ENCODE peak calls at places on chromosomes 11 and 22, in eight cellular contexts. O is mucosa of descending colon, Z is cardiac fibroblast, I is astrocyte of the cerebellum, U is colonic mucosa, W is RWPE1, E is choroid plexus epithelial cell, G is fibroblast of villous mesenchyme. F is an unnamed sample.
A peak's percentile ranks its signal among the peaks of the same experiment; 100 is the strongest.

GRCh38 chr11:99522467-99523173 is 501.9 kb downstream of the CNTN5 start:
- DNase-seq in O (no peak), Z (peak; percentile 50), I (no peak), U (no peak), W (no peak), E (peak; percentile 45), G (peak; percentile 10), F (no peak)

GRCh38 chr22:27460596-27461347 is 340.8 kb downstream of the MN1 start:
- DNase-seq in O (no peak), Z (peak; percentile 56), I (no peak), U (no peak), W (no peak), E (no peak), G (no peak), F (no peak)

GRCh38 chr22:31046591-31047226 is 34.4 kb upstream of the SMTN start:
- DNase-seq in O (no peak), Z (peak; percentile 70), I (no peak), U (no peak), W (no peak), E (peak; percentile 86), G (peak; percentile 84), F (no peak)

GRCh38 chr11:64971421-64972233 is at the start of gene MAJIN:
- DNase-seq in O (peak; percentile 89), Z (peak; percentile 85), I (peak; percentile 6), U (peak; percentile 92), W (peak; percentile 60), E (peak; percentile 82), G (peak; percentile 80), F (peak; percentile 82)

GRCh38 chr22:24588370-24588755 is 4.5 kb downstream of the LRRC75B start:
- DNase-seq in O (no peak), Z (no peak), I (no peak), U (no peak), W (no peak), E (no peak), G (no peak), F (no peak)

GRCh38 chr11:2927851-2928604 is 1.2 kb downstream of the PHLDA2 start:
- DNase-seq in O (peak; percentile 73), Z (peak; percentile 55), I (no peak), U (peak; percentile 70), W (no peak), E (peak; percentile 56), G (peak; percentile 48), F (no peak)

GRCh38 chr11:61082931-61083531 is 19.3 kb upstream of the CD5 start:
- DNase-seq in O (no peak), Z (no peak), I (no peak), U (no peak), W (no peak), E (no peak), G (no peak), F (no peak)

GRCh38 chr11:107702723-107703122 is 9.1 kb downstream of the SLN start:
- DNase-seq in O (no peak), Z (peak; percentile 16), I (no peak), U (no peak), W (no peak), E (peak; percentile 31), G (peak; percentile 80), F (no peak)

GRCh38 chr11:128835741-128836410 is 31.2 kb downstream of the KCNJ1 start:
- DNase-seq in O (no peak), Z (peak; percentile 14), I (no peak), U (no peak), W (no peak), E (peak; percentile 33), G (no peak), F (no peak)

GRCh38 chr22:48496226-48496845 is 1331.3 kb downstream of the BRD1 start:
- DNase-seq in O (peak; percentile 19), Z (no peak), I (no peak), U (no peak), W (no peak), E (no peak), G (no peak), F (peak; percentile 41)

DNA sequence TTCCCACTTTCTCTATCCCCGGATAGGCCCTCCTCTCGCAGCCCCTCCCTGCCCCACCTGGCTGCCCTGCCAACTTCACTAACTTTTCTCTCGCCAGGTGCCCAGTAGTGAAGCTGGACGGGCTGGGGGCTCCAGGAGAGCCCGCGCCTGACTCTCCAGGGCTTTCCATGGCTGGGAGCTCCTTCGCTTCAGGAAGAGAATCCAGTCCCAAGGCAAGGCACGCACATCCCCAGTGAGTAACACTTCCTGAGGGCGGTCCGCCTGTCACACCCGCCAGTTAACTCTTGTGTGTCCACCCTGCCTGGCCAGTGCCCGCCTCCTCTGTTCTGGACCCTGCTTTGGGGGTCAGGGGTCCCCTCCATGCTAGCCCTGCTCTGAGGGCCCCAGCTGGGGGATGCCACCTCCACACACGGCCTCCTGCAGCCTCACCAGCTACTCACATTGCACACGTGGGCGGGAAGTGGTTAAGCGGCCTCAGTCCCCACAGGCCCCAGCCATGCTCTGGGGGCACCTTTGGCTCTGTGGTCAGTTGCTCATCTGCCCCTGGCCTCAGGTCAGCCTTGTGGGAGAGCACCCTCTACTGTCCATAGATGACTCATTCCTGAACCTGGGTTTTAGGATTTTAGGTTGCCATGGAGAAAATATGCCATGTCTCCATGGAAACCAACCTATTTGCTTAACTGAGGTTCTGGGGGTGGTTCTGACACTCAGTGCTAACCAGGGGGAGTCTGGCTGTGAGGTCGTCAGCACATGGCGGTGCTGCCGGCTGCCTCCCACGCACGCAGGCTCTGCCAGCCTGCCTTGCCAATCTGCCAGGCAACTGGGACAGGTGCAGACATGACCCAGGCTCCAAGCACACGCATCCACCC is at the start of gene RIN1:
- DNase-seq in O (peak; percentile 82), Z (peak; percentile 99), I (peak; percentile 94), U (peak; percentile 81), W (peak; percentile 97), E (peak; percentile 100), G (peak; percentile 97), F (peak; percentile 86)
- TF ChIP-seq CTCF in O (no peak), Z (no peak), I (peak; percentile 29), U (no peak), W (peak; percentile 50), E (peak; percentile 38), G (peak; percentile 56), F (peak; percentile 41)

GRCh38 chr11:67644042-67644441 is 4.5 kb upstream of the TBX10 start:
- DNase-seq in O (no peak), Z (no peak), I (no peak), U (no peak), W (peak; percentile 34), E (peak; percentile 24), G (no peak), F (no peak)
- TF ChIP-seq CTCF in O (no peak), Z (peak; percentile 49), I (peak; percentile 23), U (no peak), W (peak; percentile 11), E (peak; percentile 45), G (peak; percentile 25), F (no peak)

GRCh38 chr11:57001674-57002401 is 13.1 kb downstream of the OR5AK2 start:
- DNase-seq in O (no peak), Z (peak; percentile 58), I (no peak), U (no peak), W (no peak), E (peak; percentile 12), G (peak; percentile 6), F (no peak)
- TF ChIP-seq CTCF in O (no peak), Z (peak; percentile 60), I (peak; percentile 29), U (no peak), W (peak; percentile 10), E (peak; percentile 41), G (peak; percentile 42), F (peak; percentile 19)

DNA sequence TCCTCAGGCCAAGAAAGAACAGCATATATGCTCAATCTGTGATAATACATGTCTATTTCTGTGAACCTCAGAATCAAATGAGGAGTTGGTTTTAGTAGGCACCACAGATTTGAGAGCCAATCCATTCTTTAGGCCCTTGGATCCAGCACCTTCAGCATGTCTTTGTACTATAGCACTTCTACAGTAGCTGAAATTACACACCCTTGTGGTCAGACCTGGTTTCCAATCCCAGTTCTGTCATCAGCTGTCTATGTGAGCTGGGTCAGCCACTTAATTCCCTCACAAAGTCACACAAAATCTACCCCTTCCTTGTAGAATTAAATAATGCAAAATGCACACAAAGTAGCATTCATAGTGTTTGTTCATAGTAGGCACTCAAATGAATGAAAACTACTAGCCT is 381.3 kb upstream of the LARGE1 start:
- DNase-seq in O (no peak), Z (no peak), I (no peak), U (no peak), W (no peak), E (no peak), G (no peak), F (no peak)
- TF ChIP-seq CTCF in O (no peak), Z (no peak), I (no peak), U (no peak), W (no peak), E (no peak), G (no peak), F (no peak)

DNA sequence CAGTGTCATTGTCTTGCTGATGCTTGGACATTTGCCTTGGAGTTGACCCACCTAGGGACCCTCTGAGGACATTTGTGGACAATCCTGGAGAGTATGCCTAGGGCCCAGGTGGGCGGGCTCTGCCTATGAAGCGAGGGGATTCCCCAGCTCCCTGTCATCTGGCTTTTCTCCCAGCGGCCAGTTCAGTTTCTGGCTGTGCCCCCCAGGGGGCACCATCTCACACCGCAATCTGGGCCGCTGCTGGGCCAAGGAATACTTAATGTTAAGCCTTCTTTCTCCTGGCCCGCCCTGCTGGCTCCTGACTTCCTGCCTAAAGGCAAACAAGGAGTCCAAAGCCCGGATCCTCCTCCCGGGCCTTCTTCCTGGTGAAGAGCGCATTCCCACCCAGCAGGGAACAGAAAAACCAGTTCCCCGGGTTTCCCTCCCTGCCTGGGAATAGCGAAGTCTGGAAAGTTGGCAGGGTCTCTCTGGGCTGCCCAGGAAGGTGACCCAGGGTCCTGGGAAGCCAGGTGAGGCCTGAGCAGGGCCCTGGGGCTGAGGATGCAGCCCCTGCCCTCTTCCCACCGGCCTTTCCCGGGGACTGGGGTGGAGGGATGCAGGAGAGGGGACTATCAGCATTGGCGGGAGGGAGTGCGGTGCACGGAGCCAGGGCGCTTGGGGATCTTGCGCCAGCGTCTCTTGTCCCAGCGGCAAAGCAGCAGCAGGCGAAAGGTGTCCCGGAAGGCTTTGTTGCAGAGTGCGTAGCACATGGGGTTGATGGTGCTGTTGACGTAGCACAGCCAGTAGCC is 11.9 kb downstream of the CHRM1 start:
- DNase-seq in O (peak; percentile 89), Z (peak; percentile 68), I (peak; percentile 59), U (peak; percentile 91), W (peak; percentile 76), E (peak; percentile 85), G (peak; percentile 70), F (no peak)
- TF ChIP-seq CTCF in O (peak; percentile 57), Z (peak; percentile 58), I (peak; percentile 63), U (peak; percentile 47), W (peak; percentile 40), E (peak; percentile 80), G (peak; percentile 73), F (no peak)

GRCh38 chr11:26522912-26523610 is 49.0 kb downstream of the MUC15 start:
- DNase-seq in O (no peak), Z (peak; percentile 62), I (peak; percentile 1), U (no peak), W (no peak), E (peak; percentile 74), G (peak; percentile 21), F (no peak)
- TF ChIP-seq CTCF in O (no peak), Z (peak; percentile 41), I (peak; percentile 20), U (no peak), W (peak; percentile 28), E (peak; percentile 70), G (peak; percentile 37), F (no peak)

F was measured in CD14-positive monocyte.